ENCODE peak calls at places on chromosomes 4 and X, in four cellular contexts. P, L, S and K are unnamed samples.
A peak's percentile ranks its signal among the peaks of the same experiment; 100 is the strongest.

GRCh38 chr4:180058731-180059215 is 2184.4 kb upstream of the TENM3 start:
- DNase-seq in S (peak; percentile 67), P (peak; percentile 64), L (peak; percentile 28), K (no peak)

GRCh38 chr4:105352826-105353225 is 121.0 kb downstream of the PPA2 start:
- DNase-seq in P (no peak), L (peak; percentile 4), S (no peak), K (no peak)

GRCh38 chrX:125205918-125206665 is 113.6 kb upstream of the TEX13C start:
- DNase-seq in P (peak; percentile 3), S (peak; percentile 17), L (no peak), K (no peak)

GRCh38 chr4:118265312-118266144 is 87.3 kb downstream of the PRSS12 start:
- DNase-seq in P (no peak), L (peak; percentile 10), S (no peak), K (no peak)

GRCh38 chr4:8198206-8198905 is 734 bp upstream of the SH3TC1 start:
- DNase-seq in L (no peak), S (no peak), P (no peak), K (peak; percentile 26)

GRCh38 chr4:8274772-8275241 is 5.3 kb downstream of the HTRA3 start:
- DNase-seq in P (peak; percentile 32), S (peak; percentile 58), L (peak; percentile 95), K (no peak)

GRCh38 chrX:46588263-46588662 is 14.7 kb downstream of the CHST7 start:
- DNase-seq in L (peak; percentile 81), S (no peak), P (no peak), K (peak; percentile 79)

GRCh38 chrX:24137192-24137591 is 12.3 kb upstream of the ZFX start:
- DNase-seq in P (no peak), S (no peak), L (no peak), K (no peak)

GRCh38 chrX:143788265-143788664 is 67.7 kb upstream of the SPANXN2 start:
- DNase-seq in P (no peak), S (no peak), L (peak; percentile 64), K (no peak)

GRCh38 chrX:43328358-43328946 is 327.6 kb upstream of the MAOA start:
- DNase-seq in P (no peak), L (no peak), S (no peak), K (no peak)

GRCh38 chr4:17033256-17034245 is 135.1 kb upstream of the LDB2 start:
- DNase-seq in L (peak; percentile 11), S (no peak), P (no peak), K (no peak)

GRCh38 chr4:8199594-8200301 is 658 bp downstream of the SH3TC1 start:
- DNase-seq in L (no peak), S (no peak), P (no peak), K (peak; percentile 34)

GRCh38 chr4:82754546-82755165 is 43.9 kb downstream of the SCD5 start:
- DNase-seq in P (no peak), S (no peak), L (no peak), K (no peak)

GRCh38 chr4:21380861-21381260 is 567.7 kb downstream of the KCNIP4 start:
- DNase-seq in L (no peak), S (peak; percentile 17), P (peak; percentile 4), K (no peak)

GRCh38 chr4:102585329-102585728 is 84.2 kb downstream of the NFKB1 start:
- DNase-seq in S (no peak), P (no peak), L (no peak), K (no peak)

GRCh38 chr4:172727631-172728030 is 441.0 kb upstream of the GALNT7 start:
- DNase-seq in S (no peak), L (no peak), P (no peak), K (no peak)

GRCh38 chr4:187687701-187688100 is 307.9 kb upstream of the ZFP42 start:
- DNase-seq in L (no peak), S (no peak), P (no peak), K (no peak)

GRCh38 chrX:47145408-47146120 is 543 bp downstream of the RBM10 start:
- DNase-seq in P (no peak), S (no peak), L (no peak), K (no peak)

GRCh38 chr4:73776363-73776762 is 36.0 kb downstream of the CXCL8 start:
- DNase-seq in S (peak; percentile 19), L (peak; percentile 97), P (no peak), K (peak; percentile 97)

GRCh38 chr4:95572304-95572991 is 23.7 kb upstream of the UNC5C start:
- DNase-seq in P (no peak), L (peak; percentile 74), S (no peak), K (peak; percentile 77)

GRCh38 chr4:120857312-120857711 is 65.2 kb downstream of the PRDM5 start:
- DNase-seq in S (no peak), P (no peak), L (peak; percentile 30), K (no peak)

GRCh38 chr4:69532886-69533506 is 37.3 kb upstream of the UGT2B4 start:
- DNase-seq in S (no peak), P (no peak), L (no peak), K (no peak)

GRCh38 chr4:86497980-86498379 is 96.1 kb upstream of the PTPN13 start:
- DNase-seq in P (no peak), L (no peak), S (peak; percentile 50), K (no peak)

GRCh38 chr4:8039290-8039689 is 99.6 kb upstream of the AFAP1 start:
- DNase-seq in L (no peak), P (no peak), S (no peak), K (peak; percentile 27)

GRCh38 chr4:37885496-37885895 is 5.4 kb upstream of the TBC1D1 start:
- DNase-seq in P (no peak), L (peak; percentile 72), S (no peak), K (no peak)

GRCh38 chrX:14351889-14352288 is 177.4 kb upstream of the GLRA2 start:
- DNase-seq in S (no peak), P (no peak), L (no peak), K (no peak)

GRCh38 chrX:150688911-150689451 is 4.2 kb upstream of the MTMR1 start:
- DNase-seq in S (no peak), L (peak; percentile 76), P (no peak), K (peak; percentile 39)

GRCh38 chr4:3062466-3062865 is 11.9 kb downstream of the HTT-AS start:
- DNase-seq in S (no peak), L (peak; percentile 71), P (no peak), K (no peak)

GRCh38 chrX:38999967-39000745 is 198.9 kb downstream of the MID1IP1 start:
- DNase-seq in L (no peak), P (no peak), S (no peak), K (no peak)

GRCh38 chr4:36111180-36111579 is 133.1 kb downstream of the ARAP2 start:
- DNase-seq in P (no peak), S (no peak), L (peak; percentile 6), K (no peak)